ENCODE peak calls at places on chromosomes 3 and 15, in nine cellular contexts. J is GM12878, B is SK-N-SH, V is HL-60, G is K562, N is transverse colon, W is HCT116, U is GM23338, X is breast epithelium. O is an unnamed sample.

GRCh38 chr15:81296673-81297072 is 27.3 kb downstream of the STARD5 start:
- DNase-seq in J (peak), B (no peak), V (peak), G (no peak), N (peak), W (no peak), U (no peak), X (peak), O (no peak)

GRCh38 chr15:43225201-43225949 is 4.6 kb upstream of the EPB42 start:
- DNase-seq in J (peak), B (peak), V (no peak), G (peak), N (peak), W (peak), U (peak), X (no peak), O (peak)

GRCh38 chr3:85161544-85161943 is 202.8 kb downstream of the CADM2 start:
- DNase-seq in J (no peak), B (no peak), V (no peak), G (no peak), N (peak), W (no peak), U (no peak), X (no peak), O (no peak)

GRCh38 chr15:88690331-88690730 is 51.5 kb downstream of the ISG20 start:
- DNase-seq in J (no peak), B (no peak), V (no peak), G (no peak), N (no peak), W (no peak), U (no peak), X (no peak), O (no peak)

GRCh38 chr15:66961407-66961884 is 104.0 kb upstream of the SMAD3 start:
- DNase-seq in J (no peak), B (no peak), V (no peak), G (no peak), N (no peak), W (no peak), U (no peak), X (no peak), O (no peak)

GRCh38 chr3:33437556-33438283 is 2.5 kb downstream of the UBP1 start:
- DNase-seq in J (no peak), B (no peak), V (no peak), G (peak), N (peak), W (no peak), U (peak), X (no peak), O (no peak)

GRCh38 chr3:128188326-128188725 is 35.0 kb downstream of the EEFSEC start:
- DNase-seq in J (no peak), B (no peak), V (no peak), G (no peak), N (no peak), W (no peak), U (no peak), X (no peak), O (no peak)

GRCh38 chr15:101049856-101050646 is 130.9 kb downstream of the LRRK1 start:
- DNase-seq in J (no peak), B (peak), V (no peak), G (no peak), N (peak), W (no peak), U (no peak), X (no peak), O (no peak)

GRCh38 chr15:28948036-28948435 is 62.3 kb downstream of the APBA2 start:
- DNase-seq in J (no peak), B (no peak), V (no peak), G (no peak), N (no peak), W (no peak), U (no peak), X (no peak), O (no peak)

GRCh38 chr3:39330824-39331223 is 1.3 kb downstream of the CCR8 start:
- DNase-seq in J (no peak), B (no peak), V (no peak), G (no peak), N (no peak), W (no peak), U (peak), X (no peak), O (no peak)

GRCh38 chr3:119311191-119311925 is 17.2 kb downstream of the ARHGAP31 start:
- DNase-seq in J (no peak), B (no peak), V (no peak), G (no peak), N (no peak), W (no peak), U (no peak), X (no peak), O (no peak)

GRCh38 chr3:73431136-73431933 is 193.4 kb downstream of the PDZRN3 start:
- DNase-seq in J (no peak), B (peak), V (no peak), G (no peak), N (no peak), W (no peak), U (no peak), X (no peak), O (no peak)

GRCh38 chr15:49044761-49045571 is 1.3 kb downstream of the SECISBP2L start:
- DNase-seq in J (no peak), B (no peak), V (no peak), G (no peak), N (no peak), W (no peak), U (no peak), X (no peak), O (no peak)

GRCh38 chr3:171835613-171836012 is 7.5 kb upstream of the TMEM212 start:
- DNase-seq in J (no peak), B (no peak), V (no peak), G (no peak), N (no peak), W (no peak), U (no peak), X (no peak), O (no peak)

GRCh38 chr3:30518201-30518864 is 88.1 kb upstream of the TGFBR2 start:
- DNase-seq in J (no peak), B (no peak), V (no peak), G (no peak), N (peak), W (no peak), U (no peak), X (peak), O (peak)

GRCh38 chr15:65626856-65627255 is 5.1 kb downstream of the SLC24A1 start:
- DNase-seq in J (no peak), B (no peak), V (no peak), G (no peak), N (no peak), W (no peak), U (no peak), X (no peak), O (no peak)

GRCh38 chr15:39835550-39835949 is 52.9 kb upstream of the FSIP1 start:
- DNase-seq in J (no peak), B (no peak), V (no peak), G (no peak), N (no peak), W (no peak), U (peak), X (no peak), O (no peak)

GRCh38 chr3:45841380-45841700 is 579 bp downstream of the LZTFL1 start:
- DNase-seq in J (no peak), B (no peak), V (peak), G (no peak), N (peak), W (no peak), U (peak), X (no peak), O (peak)

GRCh38 chr3:152071924-152072323 is 196.8 kb upstream of the MBNL1 start:
- DNase-seq in J (no peak), B (peak), V (peak), G (peak), N (no peak), W (peak), U (peak), X (no peak), O (no peak)

GRCh38 chr3:150419959-150420358 is 11.9 kb downstream of the TSC22D2 start:
- DNase-seq in J (no peak), B (no peak), V (no peak), G (no peak), N (no peak), W (no peak), U (no peak), X (no peak), O (no peak)

GRCh38 chr15:33091983-33092688 is 102.4 kb downstream of the FMN1 start:
- DNase-seq in J (no peak), B (no peak), V (no peak), G (no peak), N (peak), W (no peak), U (no peak), X (no peak), O (no peak)

GRCh38 chr3:9793161-9793781 is 389 bp downstream of the ARPC4 start:
- DNase-seq in J (no peak), B (peak), V (peak), G (peak), N (peak), W (no peak), U (peak), X (no peak), O (no peak)

DNA sequence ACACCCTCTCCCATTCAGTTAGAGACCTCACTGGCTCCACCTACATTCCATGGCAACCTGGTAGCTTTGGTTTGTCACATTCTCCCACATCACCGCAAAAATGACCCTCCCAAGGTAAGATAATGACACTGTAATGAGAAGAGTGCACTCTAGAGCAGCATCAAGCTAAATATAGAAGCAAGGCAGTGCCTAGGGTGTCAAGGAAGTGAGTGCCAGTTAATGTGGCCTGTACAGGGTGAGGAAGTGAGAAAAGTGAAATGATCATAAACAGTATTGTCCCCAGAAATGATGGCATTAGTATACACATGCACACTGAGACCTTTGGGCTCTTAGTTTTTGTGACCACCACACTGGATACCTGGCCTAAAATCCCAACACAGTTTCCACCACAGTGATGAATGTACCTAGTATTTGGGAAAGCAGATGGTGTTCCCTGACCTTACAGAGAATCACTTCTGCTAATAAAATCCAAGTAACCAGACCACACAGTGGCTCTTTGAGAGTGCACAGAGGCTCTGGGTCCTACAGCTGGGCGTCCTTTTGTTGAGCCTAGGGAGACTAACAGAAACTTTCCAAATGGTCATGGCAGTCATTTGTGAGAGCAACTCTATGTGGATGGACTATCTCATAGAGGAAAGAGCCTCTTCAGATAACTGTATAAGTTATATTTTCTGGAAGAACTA is 106.6 kb downstream of the ARPP21 start:
- DNase-seq in J (no peak), B (no peak), V (no peak), G (no peak), N (no peak), W (no peak), U (no peak), X (no peak), O (no peak)
- TF ChIP-seq POLR2AphosphoS5 in J (no peak), B (no peak), V (no peak), G (no peak), N (no peak), W (no peak), U (no peak), X (no peak), O (no peak)

GRCh38 chr15:69081310-69082004 is 67.0 kb downstream of the NOX5 start:
- DNase-seq in J (no peak), B (no peak), V (no peak), G (no peak), N (no peak), W (no peak), U (peak), X (peak), O (no peak)
- TF ChIP-seq POLR2AphosphoS5 in J (no peak), B (no peak), V (no peak), G (no peak), N (no peak), W (no peak), U (no peak), X (no peak), O (no peak)

GRCh38 chr3:16056210-16056607 is 118.3 kb upstream of the GALNT15 start:
- DNase-seq in J (no peak), B (no peak), V (no peak), G (no peak), N (peak), W (no peak), U (no peak), X (peak), O (no peak)
- TF ChIP-seq POLR2AphosphoS5 in J (no peak), B (no peak), V (no peak), G (no peak), N (peak), W (no peak), U (no peak), X (peak), O (no peak)

DNA sequence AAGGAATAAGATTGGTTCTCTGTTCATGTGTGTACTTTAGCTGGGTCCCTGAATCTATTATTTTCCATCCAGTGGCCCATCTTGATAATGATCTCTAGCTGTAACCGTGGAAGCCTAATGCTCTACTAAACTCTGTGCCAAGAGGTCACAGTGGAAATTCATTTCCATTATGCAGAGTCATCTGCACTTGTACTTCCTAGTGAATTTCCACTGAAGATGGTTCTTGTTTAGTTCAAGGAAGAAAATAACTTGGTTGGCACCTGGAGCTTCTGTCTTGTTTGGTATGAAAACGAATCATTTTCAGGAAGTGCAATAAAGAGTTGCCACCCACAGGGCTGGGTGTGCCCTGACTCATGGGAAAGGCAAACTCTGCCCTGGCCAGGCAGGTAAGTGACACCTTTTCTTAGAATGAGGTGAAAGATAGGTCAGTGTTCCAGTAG is 10.3 kb downstream of the LPP start:
- DNase-seq in J (no peak), B (no peak), V (no peak), G (no peak), N (peak), W (peak), U (no peak), X (peak), O (peak)
- TF ChIP-seq POLR2AphosphoS5 in J (no peak), B (no peak), V (no peak), G (no peak), N (peak), W (peak), U (no peak), X (no peak), O (peak)

DNA sequence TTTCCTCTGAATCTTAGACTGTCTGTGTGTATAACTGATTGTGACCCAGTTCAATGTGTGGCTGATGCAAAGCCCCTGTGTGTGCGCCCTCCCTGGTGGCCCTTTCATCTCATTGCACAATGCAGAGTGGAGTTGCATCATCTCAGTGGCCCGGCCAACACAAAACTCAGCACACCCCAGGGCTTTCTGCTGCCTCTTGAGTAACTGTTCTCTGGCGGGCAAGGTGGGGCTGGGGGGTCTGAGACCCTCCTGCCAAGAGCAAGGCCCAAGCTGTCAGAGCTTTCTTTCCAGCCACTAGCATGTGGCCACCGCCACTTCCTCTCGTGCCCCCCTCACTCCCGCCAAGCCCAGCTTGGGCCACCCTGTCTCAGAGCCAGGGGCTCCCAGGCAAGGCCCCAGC is 80.7 kb upstream of the ALDH1L1 start:
- DNase-seq in J (no peak), B (no peak), V (peak), G (no peak), N (peak), W (no peak), U (peak), X (peak), O (no peak)
- TF ChIP-seq POLR2AphosphoS5 in J (no peak), B (no peak), V (no peak), G (no peak), N (peak), W (no peak), U (no peak), X (peak), O (no peak)

DNA sequence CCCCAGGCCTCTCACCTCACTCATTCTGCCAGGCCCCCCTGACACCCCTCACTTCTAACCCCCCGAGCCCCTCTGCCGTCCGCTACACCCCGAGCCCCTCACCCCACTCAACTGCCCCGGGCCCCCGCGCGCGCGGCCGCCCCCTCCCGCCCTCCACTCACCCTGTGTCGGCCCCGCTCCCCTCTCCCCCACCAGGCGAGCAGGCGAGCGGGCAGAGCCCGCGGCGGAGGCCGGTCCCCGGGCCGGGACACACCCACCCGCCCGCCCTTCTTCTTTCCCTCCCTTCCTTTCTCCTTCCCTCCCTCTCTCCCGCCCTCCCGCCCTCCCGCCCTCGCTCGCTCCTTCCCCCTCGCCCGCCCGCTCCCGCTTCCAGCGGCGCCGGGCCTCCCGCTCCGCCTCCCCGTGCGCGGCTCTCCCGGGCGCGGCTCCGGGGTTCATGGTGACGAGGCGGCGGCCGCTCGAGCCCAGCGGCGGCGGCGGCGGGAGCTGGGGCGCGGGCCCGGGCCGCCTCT is at the start of gene CTDSPL:
- DNase-seq in J (no peak), B (peak), V (no peak), G (peak), N (peak), W (no peak), U (peak), X (no peak), O (no peak)
- TF ChIP-seq POLR2AphosphoS5 in J (no peak), B (no peak), V (no peak), G (no peak), N (peak), W (no peak), U (no peak), X (no peak), O (no peak)